ENCODE peak calls at places on chromosomes 13 and 19, in ten cellular contexts. V is tibial nerve, Q is IMR-90, S is GM12864, Y is lower lobe of right lung, X is BE2C, W is cardiac muscle cell, M is thoracic aorta, P is AG09309, T is cardiac fibroblast. U is an unnamed sample.

GRCh38 chr19:47374876-47375693 is 26.0 kb downstream of the DHX34 start:
- DNase-seq in V (no peak), Q (no peak), S (no peak), Y (no peak), X (no peak), W (no peak), M (no peak), P (no peak), T (no peak), U (no peak)

GRCh38 chr13:84446972-84447700 is 564.9 kb upstream of the SLITRK1 start:
- DNase-seq in V (no peak), Q (no peak), S (no peak), Y (peak), X (peak), W (peak), M (no peak), P (peak), T (peak), U (peak)

GRCh38 chr19:32519023-32519422 is 62.0 kb upstream of the PDCD5 start:
- DNase-seq in V (no peak), Q (no peak), S (no peak), Y (no peak), X (no peak), W (peak), M (no peak), P (no peak), T (peak), U (peak)

GRCh38 chr19:52734340-52734892 is 428 bp downstream of the ZNF611 start:
- DNase-seq in V (no peak), Q (no peak), S (no peak), Y (no peak), X (peak), W (peak), M (no peak), P (no peak), T (peak), U (peak)

GRCh38 chr19:34888091-34888490 is 38.6 kb upstream of the ZNF30 start:
- DNase-seq in V (no peak), Q (no peak), S (no peak), Y (no peak), X (no peak), W (no peak), M (no peak), P (no peak), T (no peak), U (no peak)

GRCh38 chr19:8306235-8307054 is 1.7 kb downstream of the CD320 start:
- DNase-seq in V (peak), Q (no peak), S (no peak), Y (peak), X (peak), W (no peak), M (no peak), P (no peak), T (no peak), U (no peak)

GRCh38 chr19:50511069-50511822 is at the start of gene JOSD2:
- DNase-seq in V (peak), Q (peak), S (peak), Y (peak), X (peak), W (peak), M (peak), P (peak), T (peak), U (peak)

GRCh38 chr13:99356216-99357089 is 49.3 kb upstream of the GPR183 start:
- DNase-seq in V (peak), Q (peak), S (no peak), Y (peak), X (no peak), W (peak), M (no peak), P (peak), T (peak), U (peak)

GRCh38 chr13:100269837-100270236 is 180.9 kb downstream of the PCCA start:
- DNase-seq in V (peak), Q (peak), S (no peak), Y (peak), X (no peak), W (peak), M (peak), P (peak), T (peak), U (peak)

GRCh38 chr19:7982103-7982502 is 23.3 kb downstream of the ELAVL1 start:
- DNase-seq in V (no peak), Q (no peak), S (no peak), Y (peak), X (no peak), W (no peak), M (no peak), P (no peak), T (no peak), U (no peak)

GRCh38 chr13:24153347-24153746 is 7.2 kb upstream of the SPATA13 start:
- DNase-seq in V (no peak), Q (no peak), S (no peak), Y (no peak), X (no peak), W (no peak), M (no peak), P (no peak), T (no peak), U (no peak)

GRCh38 chr13:67515895-67516294 is 285.8 kb upstream of the PCDH9 start:
- DNase-seq in V (no peak), Q (peak), S (no peak), Y (no peak), X (no peak), W (no peak), M (no peak), P (no peak), T (peak), U (peak)

GRCh38 chr19:17741456-17741855 is 9.8 kb upstream of the FCHO1 start:
- DNase-seq in V (no peak), Q (no peak), S (no peak), Y (no peak), X (no peak), W (no peak), M (no peak), P (no peak), T (no peak), U (no peak)

GRCh38 chr19:48818234-48818823 is 7.5 kb upstream of the BCAT2 start:
- DNase-seq in V (no peak), Q (no peak), S (no peak), Y (peak), X (no peak), W (no peak), M (no peak), P (no peak), T (no peak), U (no peak)

GRCh38 chr13:32354040-32354439 is 38.7 kb downstream of the BRCA2 start:
- DNase-seq in V (no peak), Q (no peak), S (no peak), Y (no peak), X (no peak), W (no peak), M (no peak), P (no peak), T (no peak), U (no peak)

GRCh38 chr19:3954107-3954506 is 16.8 kb downstream of the DAPK3 start:
- DNase-seq in V (no peak), Q (no peak), S (no peak), Y (no peak), X (no peak), W (no peak), M (no peak), P (no peak), T (no peak), U (no peak)

GRCh38 chr13:87426737-87427136 is 244.4 kb upstream of the SLITRK5 start:
- DNase-seq in V (no peak), Q (no peak), S (no peak), Y (no peak), X (no peak), W (no peak), M (no peak), P (no peak), T (no peak), U (no peak)

GRCh38 chr19:35349614-35350521 is 2.2 kb downstream of the FFAR1 start:
- DNase-seq in V (no peak), Q (no peak), S (no peak), Y (peak), X (no peak), W (no peak), M (no peak), P (no peak), T (no peak), U (no peak)

GRCh38 chr19:54480048-54480447 is 7.0 kb upstream of the CDC42EP5 start:
- DNase-seq in V (no peak), Q (no peak), S (no peak), Y (no peak), X (no peak), W (no peak), M (no peak), P (no peak), T (no peak), U (no peak)

GRCh38 chr13:59677966-59678814 is 485.5 kb downstream of the DIAPH3 start:
- DNase-seq in V (peak), Q (peak), S (peak), Y (no peak), X (peak), W (peak), M (no peak), P (peak), T (peak), U (peak)

GRCh38 chr19:14150770-14151661 is 14.6 kb upstream of the ASF1B start:
- DNase-seq in V (no peak), Q (no peak), S (no peak), Y (no peak), X (no peak), W (no peak), M (no peak), P (no peak), T (no peak), U (no peak)

GRCh38 chr13:40665061-40665753 is 1.2 kb downstream of the FOXO1 start:
- DNase-seq in V (no peak), Q (no peak), S (no peak), Y (peak), X (peak), W (no peak), M (no peak), P (no peak), T (no peak), U (no peak)

GRCh38 chr19:53818756-53819155 is 5.4 kb downstream of the NLRP12 start:
- DNase-seq in V (no peak), Q (no peak), S (no peak), Y (no peak), X (no peak), W (no peak), M (no peak), P (no peak), T (no peak), U (no peak)

GRCh38 chr13:112159575-112160547 is 92.9 kb downstream of the SOX1 start:
- DNase-seq in V (no peak), Q (no peak), S (no peak), Y (no peak), X (no peak), W (no peak), M (no peak), P (no peak), T (no peak), U (no peak)

GRCh38 chr13:67395577-67395976 is 165.4 kb upstream of the PCDH9 start:
- DNase-seq in V (no peak), Q (no peak), S (no peak), Y (no peak), X (no peak), W (no peak), M (no peak), P (no peak), T (no peak), U (no peak)

GRCh38 chr13:78621086-78621485 is 17.7 kb upstream of the POU4F1 start:
- DNase-seq in V (no peak), Q (no peak), S (no peak), Y (no peak), X (no peak), W (no peak), M (no peak), P (no peak), T (no peak), U (no peak)

GRCh38 chr13:53201454-53202225 is 173.0 kb downstream of the OLFM4 start:
- DNase-seq in V (no peak), Q (no peak), S (no peak), Y (peak), X (peak), W (peak), M (no peak), P (no peak), T (no peak), U (peak)

GRCh38 chr19:57362997-57363705 is at the start of the genes TRAPPC2B and ZNF547:
- DNase-seq in V (peak), Q (peak), S (peak), Y (peak), X (peak), W (peak), M (peak), P (peak), T (peak), U (peak)

GRCh38 chr19:4679416-4679815 is 9.3 kb upstream of the MYDGF start:
- DNase-seq in V (no peak), Q (no peak), S (no peak), Y (no peak), X (no peak), W (no peak), M (no peak), P (no peak), T (no peak), U (no peak)

GRCh38 chr19:10826846-10827245 is 9.2 kb downstream of the TMED1 start:
- DNase-seq in V (no peak), Q (no peak), S (no peak), Y (no peak), X (no peak), W (no peak), M (no peak), P (no peak), T (no peak), U (no peak)

GRCh38 chr19:16797876-16798275 is 31.3 kb upstream of the SIN3B start:
- DNase-seq in V (no peak), Q (no peak), S (no peak), Y (no peak), X (no peak), W (no peak), M (no peak), P (no peak), T (no peak), U (no peak)

GRCh38 chr19:31676271-31677004 is 327.2 kb upstream of the TSHZ3 start:
- DNase-seq in V (no peak), Q (no peak), S (no peak), Y (no peak), X (no peak), W (peak), M (no peak), P (no peak), T (peak), U (no peak)

GRCh38 chr13:101698400-101698799 is 245.9 kb downstream of the ITGBL1 start:
- DNase-seq in V (no peak), Q (peak), S (no peak), Y (no peak), X (no peak), W (no peak), M (no peak), P (peak), T (no peak), U (peak)

GRCh38 chr19:15563931-15564330 is 51.1 kb upstream of the CYP4F8 start:
- DNase-seq in V (no peak), Q (no peak), S (no peak), Y (no peak), X (no peak), W (no peak), M (no peak), P (no peak), T (no peak), U (no peak)

GRCh38 chr19:48271531-48272151 is 1.8 kb downstream of the ZNF114 start:
- DNase-seq in V (no peak), Q (peak), S (no peak), Y (peak), X (peak), W (peak), M (no peak), P (no peak), T (peak), U (peak)

GRCh38 chr19:10421981-10422461 is 1.7 kb downstream of the PDE4A start:
- DNase-seq in V (no peak), Q (no peak), S (no peak), Y (no peak), X (no peak), W (no peak), M (no peak), P (no peak), T (no peak), U (no peak)

GRCh38 chr19:35350591-35350990 is 2.9 kb downstream of the FFAR1 start:
- DNase-seq in V (no peak), Q (no peak), S (no peak), Y (peak), X (no peak), W (no peak), M (no peak), P (no peak), T (no peak), U (no peak)

GRCh38 chr19:588093-588742 is 1.5 kb upstream of the HCN2 start:
- DNase-seq in V (no peak), Q (peak), S (no peak), Y (peak), X (peak), W (peak), M (no peak), P (no peak), T (peak), U (peak)
- TF ChIP-seq CTCF in V (no peak), Q (peak), S (peak), Y (peak), X (peak), W (peak), M (no peak), P (peak), T (peak), U (peak)

DNA sequence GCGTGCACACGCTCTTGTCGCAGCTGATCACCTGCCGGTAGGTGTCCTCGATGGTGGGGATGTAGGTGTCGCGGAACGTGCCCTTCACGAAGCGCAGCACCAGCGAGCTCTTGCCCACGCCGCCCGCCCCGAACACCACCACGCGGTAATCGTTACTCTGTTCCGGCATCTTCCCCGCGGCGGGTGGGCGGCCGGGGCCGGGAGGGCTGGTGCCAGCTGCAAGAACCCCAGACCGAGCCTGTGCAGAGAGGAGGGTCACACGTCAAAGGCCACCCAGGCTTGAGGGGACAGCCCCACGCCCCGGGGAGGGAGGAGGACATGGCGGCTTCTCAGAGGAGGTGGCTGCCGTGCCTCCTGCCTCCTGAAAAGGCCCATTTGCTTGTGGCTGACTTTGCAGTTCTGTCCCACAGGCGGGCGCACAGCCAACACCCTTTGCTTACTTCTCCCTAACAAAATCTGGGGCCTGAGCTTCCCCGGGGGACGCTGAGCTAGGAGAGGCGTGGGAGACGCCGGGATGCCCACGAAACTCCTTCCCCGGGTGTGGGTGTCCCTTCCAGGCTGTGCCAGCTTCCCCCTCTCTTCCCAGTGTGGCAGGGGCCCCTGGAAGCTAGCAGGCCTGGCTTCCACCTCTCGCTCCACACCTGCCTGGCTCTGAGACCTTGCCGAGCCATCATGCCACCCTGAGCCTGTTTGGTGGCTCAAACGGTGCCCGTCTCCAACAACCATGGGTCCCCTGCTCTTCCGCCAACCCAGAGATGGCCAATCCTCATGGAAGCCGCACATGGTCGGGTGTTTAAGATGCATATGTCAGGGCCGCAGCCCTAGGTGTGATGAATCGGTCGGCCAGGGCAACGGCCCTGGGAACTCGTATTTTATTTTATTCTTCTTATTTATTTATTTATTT is 3.3 kb downstream of the DIRAS1 start:
- DNase-seq in V (no peak), Q (no peak), S (no peak), Y (peak), X (no peak), W (no peak), M (no peak), P (no peak), T (no peak), U (no peak)
- H3K4me3 ChIP-seq in V (no peak), Q (no peak), S (no peak), Y (no peak), X (no peak), W (no peak), M (no peak), P (no peak), T (no peak), U (no peak)

GRCh38 chr13:28679628-28680027 is 20.7 kb downstream of the POMP start:
- DNase-seq in V (no peak), Q (peak), S (no peak), Y (no peak), X (no peak), W (peak), M (no peak), P (no peak), T (peak), U (peak)
- TF ChIP-seq CTCF in V (peak), Q (peak), S (no peak), Y (no peak), X (peak), W (peak), M (peak), P (peak), T (peak), U (peak)

GRCh38 chr13:57633141-57633949 is 1.8 kb downstream of the PCDH17 start:
- DNase-seq in V (no peak), Q (no peak), S (no peak), Y (peak), X (no peak), W (peak), M (no peak), P (no peak), T (no peak), U (no peak)
- H3K4me3 ChIP-seq in V (peak), Q (no peak), S (no peak), Y (peak), X (no peak), W (peak), M (peak), P (no peak), T (no peak), U (no peak)

GRCh38 chr19:20558571-20558970 is 7.0 kb downstream of the ZNF737 start:
- DNase-seq in V (no peak), Q (no peak), S (no peak), Y (no peak), X (no peak), W (no peak), M (no peak), P (no peak), T (no peak), U (no peak)

DNA sequence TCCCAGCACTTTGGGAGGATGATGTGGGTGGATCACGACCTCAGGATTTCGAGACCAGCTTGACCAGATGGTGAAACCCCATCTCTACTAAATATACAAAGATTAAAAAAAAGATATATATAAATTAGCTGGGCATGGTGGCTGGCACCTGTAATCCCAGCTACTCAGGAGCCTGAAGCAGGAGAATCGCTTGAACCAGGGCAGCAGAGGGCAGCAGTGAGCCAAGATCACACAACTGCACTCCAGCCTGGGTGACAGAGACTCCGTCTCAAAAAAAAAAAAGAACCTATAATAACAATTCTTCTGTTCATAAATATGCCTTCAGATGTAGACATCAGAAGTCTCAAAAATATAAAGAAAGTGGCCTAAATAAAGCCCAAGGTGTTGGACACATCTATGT is 7.6 kb downstream of the ZNF737 start:
- DNase-seq in V (no peak), Q (no peak), S (no peak), Y (no peak), X (peak), W (no peak), M (no peak), P (no peak), T (no peak), U (no peak)
- TF ChIP-seq CTCF in V (no peak), Q (no peak), S (no peak), Y (peak), X (peak), W (no peak), M (no peak), P (no peak), T (no peak), U (no peak)

DNA sequence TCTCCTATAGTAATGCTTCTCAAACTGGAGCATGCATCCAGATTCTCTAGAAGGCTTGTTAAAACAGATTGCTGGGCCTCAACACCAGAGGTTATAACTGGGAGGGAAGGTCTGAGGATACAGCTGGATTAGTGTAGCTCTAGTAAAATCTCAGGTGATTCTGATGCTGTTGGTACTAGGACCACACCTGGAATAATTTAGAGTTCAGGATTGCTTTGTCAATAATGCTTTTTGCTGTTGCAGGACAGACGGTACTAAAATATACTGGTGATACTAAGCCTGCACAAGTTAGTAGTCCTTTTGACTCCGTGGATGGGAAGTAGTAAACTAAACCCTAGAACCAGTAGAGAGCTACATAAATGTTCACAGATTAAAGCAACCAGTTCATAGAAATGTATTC is 258.1 kb upstream of the STARD13 start:
- DNase-seq in V (no peak), Q (no peak), S (no peak), Y (no peak), X (no peak), W (no peak), M (no peak), P (no peak), T (peak), U (no peak)
- H3K4me3 ChIP-seq in V (peak), Q (no peak), S (peak), Y (peak), X (peak), W (peak), M (peak), P (no peak), T (no peak), U (no peak)

GRCh38 chr19:23287620-23288019 is 37.4 kb upstream of the ZNF724 start:
- DNase-seq in V (no peak), Q (no peak), S (no peak), Y (no peak), X (no peak), W (no peak), M (no peak), P (no peak), T (no peak), U (no peak)
- TF ChIP-seq CTCF in V (no peak), Q (no peak), S (no peak), Y (no peak), X (peak), W (no peak), M (no peak), P (no peak), T (no peak), U (no peak)